ENCODE peak calls at places on chromosome 4, in ten cellular contexts. S, V, J, A, W, L, O, D, G and Q are unnamed samples.

GRCh38 chr4:14054391-14054790 is 426.9 kb upstream of the BOD1L1 start:
- DNase-seq in S (no peak), V (no peak), J (no peak), A (no peak), W (no peak), L (no peak), O (no peak), D (no peak), G (peak; percentile 21), Q (no peak)

GRCh38 chr4:119526786-119527550 is 101.6 kb downstream of the PDE5A start:
- DNase-seq in S (peak; percentile 7), V (no peak), J (no peak), A (peak; percentile 62), W (no peak), L (peak; percentile 46), O (no peak), D (no peak), G (peak; percentile 19), Q (no peak)

GRCh38 chr4:1521821-1522361 is 115.6 kb upstream of the NKX1-1 start:
- DNase-seq in S (no peak), V (no peak), J (no peak), A (no peak), W (no peak), L (no peak), O (no peak), D (no peak), G (no peak), Q (no peak)

GRCh38 chr4:12729384-12729783 is 754.8 kb downstream of the RAB28 start:
- DNase-seq in S (peak; percentile 47), V (no peak), J (peak; percentile 35), A (peak; percentile 15), W (peak; percentile 22), L (peak; percentile 25), O (no peak), D (peak; percentile 33), G (peak; percentile 53), Q (peak; percentile 3)

GRCh38 chr4:144647095-144647959 is 1.4 kb downstream of the HHIP start:
- DNase-seq in S (peak; percentile 82), V (no peak), J (no peak), A (peak; percentile 51), W (peak; percentile 25), L (peak; percentile 36), O (peak; percentile 89), D (peak; percentile 48), G (peak; percentile 19), Q (peak; percentile 58)

GRCh38 chr4:2850966-2851782 is 7.5 kb downstream of the ADD1 start:
- DNase-seq in S (no peak), V (no peak), J (no peak), A (peak; percentile 60), W (no peak), L (no peak), O (no peak), D (no peak), G (peak; percentile 17), Q (peak; percentile 71)

GRCh38 chr4:108355523-108356208 is 186.9 kb upstream of the LEF1 start:
- DNase-seq in S (no peak), V (no peak), J (no peak), A (no peak), W (no peak), L (no peak), O (peak; percentile 86), D (no peak), G (no peak), Q (no peak)

GRCh38 chr4:24547979-24548378 is 36.4 kb downstream of the DHX15 start:
- DNase-seq in S (no peak), V (no peak), J (no peak), A (no peak), W (no peak), L (no peak), O (no peak), D (peak; percentile 54), G (no peak), Q (peak; percentile 24)

GRCh38 chr4:52051615-52052474 is 741 bp downstream of the SPATA18 start:
- DNase-seq in S (peak; percentile 94), V (peak; percentile 97), J (no peak), A (peak; percentile 89), W (peak; percentile 90), L (peak; percentile 94), O (no peak), D (peak; percentile 97), G (peak; percentile 95), Q (peak; percentile 93)

GRCh38 chr4:154998284-154998683 is 210.2 kb upstream of the NPY2R start:
- DNase-seq in S (no peak), V (no peak), J (no peak), A (peak; percentile 19), W (peak; percentile 16), L (no peak), O (no peak), D (no peak), G (peak; percentile 72), Q (peak; percentile 73)

GRCh38 chr4:566508-567295 is 9.4 kb downstream of the TMEM271 start:
- DNase-seq in S (no peak), V (no peak), J (no peak), A (peak; percentile 5), W (peak; percentile 57), L (no peak), O (no peak), D (no peak), G (no peak), Q (no peak)

GRCh38 chr4:43556262-43556661 is 663.7 kb downstream of the GRXCR1 start:
- DNase-seq in S (no peak), V (no peak), J (no peak), A (no peak), W (no peak), L (no peak), O (no peak), D (no peak), G (no peak), Q (no peak)

GRCh38 chr4:3867403-3868100 is 101.4 kb downstream of the ADRA2C start:
- DNase-seq in S (no peak), V (no peak), J (no peak), A (no peak), W (no peak), L (no peak), O (no peak), D (no peak), G (no peak), Q (no peak)

GRCh38 chr4:120844528-120844921 is 78.0 kb downstream of the PRDM5 start:
- DNase-seq in S (no peak), V (no peak), J (no peak), A (no peak), W (no peak), L (no peak), O (no peak), D (no peak), G (no peak), Q (no peak)

GRCh38 chr4:73507541-73507940 is 26.0 kb downstream of the AFM start:
- DNase-seq in S (no peak), V (no peak), J (no peak), A (no peak), W (no peak), L (no peak), O (no peak), D (no peak), G (no peak), Q (no peak)

GRCh38 chr4:153322791-153323190 is 21.7 kb upstream of the MND1 start:
- DNase-seq in S (no peak), V (no peak), J (no peak), A (peak; percentile 22), W (no peak), L (no peak), O (no peak), D (no peak), G (peak; percentile 42), Q (peak; percentile 56)

GRCh38 chr4:184792334-184792733 is 33.4 kb downstream of the ACSL1 start:
- DNase-seq in S (no peak), V (no peak), J (no peak), A (no peak), W (no peak), L (no peak), O (peak; percentile 21), D (no peak), G (no peak), Q (peak; percentile 50)

GRCh38 chr4:7938513-7939376 is 916 bp downstream of the AFAP1 start:
- DNase-seq in S (peak; percentile 64), V (peak; percentile 33), J (no peak), A (peak; percentile 45), W (peak; percentile 62), L (peak; percentile 59), O (no peak), D (peak; percentile 71), G (peak; percentile 66), Q (peak; percentile 59)
- H3K4me2 ChIP-seq in S (peak overlapping the region; percentile 91), V (peak overlapping the region; percentile 86), J (peak overlapping the region; percentile 80), A (peak overlapping the region; percentile 98), W (peak overlapping the region; percentile 87), L (peak overlapping the region; percentile 93), O (no peak overlapping the region), D (peak overlapping the region; percentile 95), G (peak overlapping the region; percentile 96), Q (peak overlapping the region; percentile 86)

GRCh38 chr4:38621004-38621684 is 42.9 kb upstream of the KLF3 start:
- DNase-seq in S (no peak), V (peak; percentile 95), J (peak; percentile 91), A (peak; percentile 87), W (peak; percentile 83), L (no peak), O (no peak), D (no peak), G (peak; percentile 83), Q (peak; percentile 63)
- H3K27ac ChIP-seq in S (no peak overlapping the region), V (peak overlapping the region; percentile 25), J (peak overlapping the region; percentile 87), A (peak overlapping the region; percentile 5), W (peak overlapping the region; percentile 90), L (no peak overlapping the region), O (no peak overlapping the region), D (no peak overlapping the region), G (no peak overlapping the region), Q (no peak overlapping the region)

GRCh38 chr4:80192252-80192866 is 4.9 kb upstream of the PRDM8 start:
- DNase-seq in S (no peak), V (no peak), J (no peak), A (no peak), W (no peak), L (no peak), O (no peak), D (no peak), G (no peak), Q (no peak)
- H3K27me3 ChIP-seq in S (peaks cover 100% of the 10 kb centered on the region), V (no peaks in the 10 kb centered on the region), J (no peaks in the 10 kb centered on the region), A (no peaks in the 10 kb centered on the region), W (peaks cover 100% of the 10 kb centered on the region), L (peaks cover 100% of the 10 kb centered on the region), O (no peaks in the 10 kb centered on the region), D (peaks cover 77% of the 10 kb centered on the region), G (no peaks in the 10 kb centered on the region), Q (no peaks in the 10 kb centered on the region)

GRCh38 chr4:186485621-186486062 is 69.7 kb downstream of the MTNR1A start:
- DNase-seq in S (no peak), V (peak; percentile 16), J (peak; percentile 11), A (peak; percentile 19), W (no peak), L (peak; percentile 21), O (no peak), D (peak; percentile 55), G (peak; percentile 44), Q (peak; percentile 23)

GRCh38 chr4:186481998-186482790 is 73.2 kb downstream of the MTNR1A start:
- DNase-seq in S (peak; percentile 23), V (no peak), J (no peak), A (no peak), W (no peak), L (peak; percentile 24), O (no peak), D (no peak), G (no peak), Q (no peak)

GRCh38 chr4:186483656-186484055 is 71.7 kb downstream of the MTNR1A start:
- DNase-seq in S (no peak), V (no peak), J (no peak), A (no peak), W (no peak), L (no peak), O (no peak), D (no peak), G (no peak), Q (no peak)

GRCh38 chr4:186487726-186488125 is 67.6 kb downstream of the MTNR1A start:
- DNase-seq in S (no peak), V (no peak), J (no peak), A (no peak), W (no peak), L (no peak), O (no peak), D (no peak), G (no peak), Q (no peak)

GRCh38 chr4:186486172-186486571 is 69.2 kb downstream of the MTNR1A start:
- DNase-seq in S (no peak), V (no peak), J (no peak), A (peak; percentile 4), W (no peak), L (peak; percentile 21), O (no peak), D (no peak), G (peak; percentile 6), Q (peak; percentile 7)
- H3K4me2 ChIP-seq in S (no peak overlapping the region), V (peak overlapping the region; percentile 62), J (peak overlapping the region; percentile 77), A (peak overlapping the region; percentile 81), W (peak overlapping the region; percentile 54), L (peak overlapping the region; percentile 45), O (no peak overlapping the region), D (peak overlapping the region; percentile 3), G (no peak overlapping the region), Q (peak overlapping the region; percentile 80)